ENCODE peak calls at places on chromosomes 11 and 22, in ten cellular contexts. W is A549, P is thoracic aorta, A is Caco-2, N is fibroblast of lung, T is lower leg skin, C is adrenal gland, Z is epithelial cell of esophagus, H is sigmoid colon, O is OCI-LY7. Q is an unnamed sample.

GRCh38 chr11:134181707-134182106 is 42.1 kb downstream of the NCAPD3 start:
- DNase-seq in W (no peak), P (no peak), A (no peak), N (peak; percentile 38), T (no peak), C (no peak), Z (peak; percentile 40), H (no peak), O (no peak), Q (no peak)

GRCh38 chr11:75896843-75897419 is 81.9 kb downstream of the UVRAG start:
- DNase-seq in W (peak; percentile 41), P (no peak), A (no peak), N (peak; percentile 67), T (no peak), C (no peak), Z (peak; percentile 44), H (no peak), O (peak; percentile 57), Q (peak; percentile 62)

GRCh38 chr11:66007201-66007634 is 4.6 kb upstream of the CST6 start:
- DNase-seq in W (no peak), P (no peak), A (no peak), N (no peak), T (no peak), C (peak; percentile 91), Z (no peak), H (no peak), O (no peak), Q (no peak)

GRCh38 chr22:36143956-36144355 is 16.6 kb downstream of the APOL3 start:
- DNase-seq in W (no peak), P (no peak), A (no peak), N (no peak), T (peak; percentile 74), C (no peak), Z (no peak), H (peak; percentile 56), O (no peak), Q (no peak)

GRCh38 chr22:32649515-32650200 is 151.8 kb upstream of the TIMP3 start:
- DNase-seq in W (peak; percentile 14), P (peak; percentile 16), A (no peak), N (peak; percentile 86), T (peak; percentile 92), C (no peak), Z (no peak), H (peak; percentile 81), O (no peak), Q (peak; percentile 76)

GRCh38 chr22:32407332-32407731 is 4.7 kb downstream of the RTCB start:
- DNase-seq in W (no peak), P (no peak), A (no peak), N (no peak), T (no peak), C (no peak), Z (no peak), H (no peak), O (peak; percentile 53), Q (no peak)

GRCh38 chr11:117830674-117831351 is 6.3 kb upstream of the FXYD2 start:
- DNase-seq in W (no peak), P (no peak), A (peak; percentile 37), N (no peak), T (peak; percentile 76), C (no peak), Z (no peak), H (peak; percentile 44), O (no peak), Q (no peak)

GRCh38 chr11:17864478-17864941 is 129.9 kb downstream of the KCNC1 start:
- DNase-seq in W (peak; percentile 6), P (no peak), A (no peak), N (no peak), T (no peak), C (no peak), Z (peak; percentile 54), H (no peak), O (peak; percentile 35), Q (no peak)

GRCh38 chr11:61917357-61918109 is at the start of gene RAB3IL1:
- DNase-seq in W (peak; percentile 30), P (no peak), A (peak; percentile 70), N (peak; percentile 21), T (peak; percentile 94), C (peak; percentile 65), Z (no peak), H (peak; percentile 87), O (no peak), Q (no peak)

GRCh38 chr22:37403267-37403960 is 23.9 kb downstream of the ELFN2 start:
- DNase-seq in W (no peak), P (no peak), A (no peak), N (no peak), T (no peak), C (no peak), Z (no peak), H (no peak), O (no peak), Q (no peak)

GRCh38 chr11:116111546-116111945 is 607.3 kb upstream of the CADM1 start:
- DNase-seq in W (no peak), P (no peak), A (no peak), N (no peak), T (no peak), C (no peak), Z (no peak), H (no peak), O (no peak), Q (no peak)

GRCh38 chr11:72321381-72321996 is 77.5 kb upstream of the PHOX2A start:
- DNase-seq in W (peak; percentile 28), P (no peak), A (no peak), N (peak; percentile 46), T (no peak), C (no peak), Z (peak; percentile 59), H (no peak), O (no peak), Q (peak; percentile 40)

GRCh38 chr11:64351136-64351631 is 7.8 kb upstream of the RPS6KA4 start:
- DNase-seq in W (no peak), P (no peak), A (no peak), N (no peak), T (no peak), C (no peak), Z (no peak), H (no peak), O (no peak), Q (no peak)

GRCh38 chr22:20179455-20180244 is 28.8 kb upstream of the CCDC188 start:
- DNase-seq in W (no peak), P (no peak), A (no peak), N (no peak), T (no peak), C (no peak), Z (no peak), H (no peak), O (no peak), Q (no peak)

GRCh38 chr22:37661160-37661924 is 2.8 kb downstream of the PDXP start:
- DNase-seq in W (no peak), P (no peak), A (no peak), N (peak; percentile 76), T (no peak), C (no peak), Z (no peak), H (no peak), O (peak; percentile 57), Q (peak; percentile 77)

DNA sequence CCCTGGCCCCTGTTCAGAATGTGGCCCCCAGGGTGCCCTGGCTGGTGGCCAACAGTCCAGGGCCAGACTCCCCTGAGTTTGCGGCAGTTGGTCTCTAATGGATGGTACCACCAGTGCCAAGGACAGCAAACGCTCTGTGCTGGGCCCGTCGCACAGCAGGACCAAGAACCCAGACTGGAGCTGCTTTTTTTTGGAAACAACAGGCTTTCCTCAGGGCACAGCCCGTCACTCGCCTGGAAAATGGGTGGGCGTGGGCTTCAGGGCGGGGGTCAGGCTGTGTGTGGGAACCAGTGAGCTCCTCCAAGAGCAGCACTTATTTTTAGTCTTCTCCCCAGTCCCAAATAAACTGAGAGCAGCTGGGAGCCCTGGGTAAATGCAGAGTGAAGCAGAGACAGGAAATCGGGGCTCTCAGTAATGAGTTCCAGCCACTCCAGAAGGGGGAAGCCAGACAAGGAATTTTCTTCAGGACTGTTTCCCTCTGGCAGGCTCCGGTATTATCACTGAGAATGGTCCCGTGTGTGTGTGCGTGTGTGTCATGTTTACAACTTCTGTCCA is 62.9 kb downstream of the PPFIBP2 start:
- DNase-seq in W (no peak), P (no peak), A (no peak), N (no peak), T (peak; percentile 89), C (no peak), Z (no peak), H (peak; percentile 75), O (no peak), Q (no peak)
- H3K4me3 ChIP-seq in W (no peak overlapping the region), P (peak overlapping the region; percentile 70), A (peak overlapping the region; percentile 8), N (peak overlapping the region; percentile 14), T (no peak overlapping the region), C (no peak overlapping the region), Z (no peak overlapping the region), H (no peak overlapping the region), O (no peak overlapping the region), Q (peak overlapping the region; percentile 16)

GRCh38 chr11:123517559-123518364 is 87.7 kb downstream of the GRAMD1B start:
- DNase-seq in W (no peak), P (no peak), A (peak; percentile 11), N (no peak), T (no peak), C (no peak), Z (no peak), H (no peak), O (no peak), Q (no peak)
- TF ChIP-seq CTCF in W (no peak), P (no peak), A (no peak), N (no peak), T (no peak), C (no peak), Z (no peak), H (no peak), O (no peak), Q (no peak)

GRCh38 chr11:11416917-11417316 is 63.9 kb upstream of the CSNK2A3 start:
- DNase-seq in W (peak; percentile 11), P (no peak), A (no peak), N (peak; percentile 57), T (no peak), C (no peak), Z (peak; percentile 87), H (no peak), O (no peak), Q (peak; percentile 54)
- H3K4me3 ChIP-seq in W (no peak overlapping the region), P (no peak overlapping the region), A (no peak overlapping the region), N (no peak overlapping the region), T (no peak overlapping the region), C (no peak overlapping the region), Z (no peak overlapping the region), H (no peak overlapping the region), O (no peak overlapping the region), Q (no peak overlapping the region)

DNA sequence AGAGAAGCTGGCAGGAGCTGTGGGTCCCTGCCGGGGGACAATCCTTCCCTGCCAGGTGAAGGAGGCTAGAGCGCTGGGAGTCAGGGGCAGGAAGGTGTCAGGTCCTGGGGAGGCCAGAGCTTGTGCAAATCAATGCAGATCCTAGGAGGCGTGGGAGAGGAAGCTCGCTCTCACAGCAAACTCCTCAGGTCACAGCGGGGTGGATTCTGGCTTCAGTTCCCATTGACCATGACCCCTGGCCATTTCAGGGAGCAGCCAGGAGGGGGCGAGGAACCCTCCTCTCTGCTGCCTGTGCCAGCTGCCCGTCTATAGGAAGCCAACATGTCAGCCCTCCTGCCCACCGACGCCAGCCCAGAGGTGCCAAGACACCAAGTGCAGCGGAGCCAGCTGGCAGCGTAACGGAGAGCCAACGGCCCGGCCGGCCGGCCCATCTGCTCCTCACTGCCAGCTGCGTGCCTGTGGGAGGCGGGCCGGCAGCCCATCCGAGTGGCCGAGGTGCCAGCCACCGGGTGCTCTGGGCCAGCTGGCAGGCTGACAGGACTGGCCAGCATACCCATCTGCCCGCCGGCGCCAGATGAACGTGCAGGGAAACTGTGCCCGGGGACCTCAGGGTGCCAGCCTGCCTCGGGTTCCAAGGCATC is 374.9 kb downstream of the MIAT start:
- DNase-seq in W (no peak), P (peak; percentile 11), A (no peak), N (no peak), T (no peak), C (no peak), Z (no peak), H (peak; percentile 71), O (no peak), Q (peak; percentile 17)
- TF ChIP-seq CTCF in W (no peak), P (peak; percentile 47), A (no peak), N (no peak), T (no peak), C (no peak), Z (no peak), H (no peak), O (peak; percentile 16), Q (peak; percentile 50)

Q was measured in astrocyte of the spinal cord.